ENCODE peak calls at places on chromosomes 1 and 21, in nine cellular contexts. One of them, this sample, is unnamed.

GRCh38 chr1:235500971-235501540 is 3.2 kb downstream of the B3GALNT2 start:
- DNase-seq in activated CD8-positive, alpha-beta memory T cell treated with anti-CD3 and anti-CD28 coated beads, Interleukin-2, amount 10 ng/mL, durations not matched to agents 7 days and 5 days: no peak
- DNase-seq in Daoy: no peak
- DNase-seq in adrenal gland: no peak
- DNase-seq in stimulated activated CD8-positive, alpha-beta memory T cell treated with anti-CD3 and anti-CD28 coated beads, Interleukin-15, amount 100 ng/mL, for 24 hours: no peak
- DNase-seq in dermis microvascular lymphatic vessel endothelial cell: no peak
- DNase-seq in NCI-H1436: no peak
- DNase-seq in RPMI7951: no peak
- DNase-seq in EH: peak
- DNase-seq in this sample: no peak

GRCh38 chr1:93908394-93909145 is 660 bp downstream of the GCLM start:
- DNase-seq in Daoy: peak
- DNase-seq in dermis microvascular lymphatic vessel endothelial cell: no peak
- DNase-seq in NCI-H1436: no peak
- DNase-seq in adrenal gland: peak
- DNase-seq in RPMI7951: peak
- DNase-seq in stimulated activated CD8-positive, alpha-beta memory T cell treated with anti-CD3 and anti-CD28 coated beads, Interleukin-15, amount 100 ng/mL, for 24 hours: peak
- DNase-seq in EH: peak
- DNase-seq in activated CD8-positive, alpha-beta memory T cell treated with anti-CD3 and anti-CD28 coated beads, Interleukin-2, amount 10 ng/mL, durations not matched to agents 7 days and 5 days: peak
- DNase-seq in this sample: peak

GRCh38 chr1:178821134-178821866 is 49.6 kb downstream of the ANGPTL1 start:
- DNase-seq in adrenal gland: no peak
- DNase-seq in RPMI7951: no peak
- DNase-seq in stimulated activated CD8-positive, alpha-beta memory T cell treated with anti-CD3 and anti-CD28 coated beads, Interleukin-15, amount 100 ng/mL, for 24 hours: no peak
- DNase-seq in Daoy: no peak
- DNase-seq in EH: no peak
- DNase-seq in activated CD8-positive, alpha-beta memory T cell treated with anti-CD3 and anti-CD28 coated beads, Interleukin-2, amount 10 ng/mL, durations not matched to agents 7 days and 5 days: no peak
- DNase-seq in NCI-H1436: no peak
- DNase-seq in dermis microvascular lymphatic vessel endothelial cell: no peak
- DNase-seq in this sample: no peak

GRCh38 chr1:116377564-116378529 is 4.8 kb downstream of the ATP1A1 start:
- DNase-seq in RPMI7951: peak
- DNase-seq in stimulated activated CD8-positive, alpha-beta memory T cell treated with anti-CD3 and anti-CD28 coated beads, Interleukin-15, amount 100 ng/mL, for 24 hours: no peak
- DNase-seq in Daoy: peak
- DNase-seq in adrenal gland: peak
- DNase-seq in EH: peak
- DNase-seq in dermis microvascular lymphatic vessel endothelial cell: peak
- DNase-seq in activated CD8-positive, alpha-beta memory T cell treated with anti-CD3 and anti-CD28 coated beads, Interleukin-2, amount 10 ng/mL, durations not matched to agents 7 days and 5 days: peak
- DNase-seq in NCI-H1436: no peak
- DNase-seq in this sample: peak

GRCh38 chr1:7258622-7259135 is 473.4 kb downstream of the CAMTA1 start:
- DNase-seq in EH: no peak
- DNase-seq in adrenal gland: no peak
- DNase-seq in activated CD8-positive, alpha-beta memory T cell treated with anti-CD3 and anti-CD28 coated beads, Interleukin-2, amount 10 ng/mL, durations not matched to agents 7 days and 5 days: no peak
- DNase-seq in NCI-H1436: no peak
- DNase-seq in RPMI7951: no peak
- DNase-seq in stimulated activated CD8-positive, alpha-beta memory T cell treated with anti-CD3 and anti-CD28 coated beads, Interleukin-15, amount 100 ng/mL, for 24 hours: no peak
- DNase-seq in dermis microvascular lymphatic vessel endothelial cell: no peak
- DNase-seq in Daoy: no peak
- DNase-seq in this sample: no peak

GRCh38 chr1:23664837-23665795 is 26.5 kb upstream of the RPL11 start:
- DNase-seq in EH: peak
- DNase-seq in activated CD8-positive, alpha-beta memory T cell treated with anti-CD3 and anti-CD28 coated beads, Interleukin-2, amount 10 ng/mL, durations not matched to agents 7 days and 5 days: peak
- DNase-seq in NCI-H1436: no peak
- DNase-seq in adrenal gland: peak
- DNase-seq in dermis microvascular lymphatic vessel endothelial cell: no peak
- DNase-seq in stimulated activated CD8-positive, alpha-beta memory T cell treated with anti-CD3 and anti-CD28 coated beads, Interleukin-15, amount 100 ng/mL, for 24 hours: no peak
- DNase-seq in Daoy: peak
- DNase-seq in RPMI7951: peak
- DNase-seq in this sample: peak

GRCh38 chr1:166479052-166479631 is 312.3 kb upstream of the FAM78B start:
- DNase-seq in activated CD8-positive, alpha-beta memory T cell treated with anti-CD3 and anti-CD28 coated beads, Interleukin-2, amount 10 ng/mL, durations not matched to agents 7 days and 5 days: peak
- DNase-seq in NCI-H1436: peak
- DNase-seq in Daoy: peak
- DNase-seq in EH: peak
- DNase-seq in RPMI7951: peak
- DNase-seq in stimulated activated CD8-positive, alpha-beta memory T cell treated with anti-CD3 and anti-CD28 coated beads, Interleukin-15, amount 100 ng/mL, for 24 hours: peak
- DNase-seq in dermis microvascular lymphatic vessel endothelial cell: peak
- DNase-seq in adrenal gland: peak
- DNase-seq in this sample: peak

GRCh38 chr1:181263444-181263843 is 174.9 kb downstream of the IER5 start:
- DNase-seq in adrenal gland: no peak
- DNase-seq in activated CD8-positive, alpha-beta memory T cell treated with anti-CD3 and anti-CD28 coated beads, Interleukin-2, amount 10 ng/mL, durations not matched to agents 7 days and 5 days: no peak
- DNase-seq in dermis microvascular lymphatic vessel endothelial cell: no peak
- DNase-seq in stimulated activated CD8-positive, alpha-beta memory T cell treated with anti-CD3 and anti-CD28 coated beads, Interleukin-15, amount 100 ng/mL, for 24 hours: no peak
- DNase-seq in Daoy: no peak
- DNase-seq in NCI-H1436: no peak
- DNase-seq in RPMI7951: no peak
- DNase-seq in EH: no peak
- DNase-seq in this sample: no peak

GRCh38 chr21:14325575-14325974 is 57.4 kb downstream of the HSPA13 start:
- DNase-seq in adrenal gland: no peak
- DNase-seq in activated CD8-positive, alpha-beta memory T cell treated with anti-CD3 and anti-CD28 coated beads, Interleukin-2, amount 10 ng/mL, durations not matched to agents 7 days and 5 days: no peak
- DNase-seq in RPMI7951: no peak
- DNase-seq in NCI-H1436: no peak
- DNase-seq in Daoy: no peak
- DNase-seq in dermis microvascular lymphatic vessel endothelial cell: no peak
- DNase-seq in EH: no peak
- DNase-seq in stimulated activated CD8-positive, alpha-beta memory T cell treated with anti-CD3 and anti-CD28 coated beads, Interleukin-15, amount 100 ng/mL, for 24 hours: no peak
- DNase-seq in this sample: no peak

GRCh38 chr21:45002381-45003204 is 62.8 kb downstream of the SLX9 start:
- DNase-seq in EH: no peak
- DNase-seq in Daoy: no peak
- DNase-seq in stimulated activated CD8-positive, alpha-beta memory T cell treated with anti-CD3 and anti-CD28 coated beads, Interleukin-15, amount 100 ng/mL, for 24 hours: no peak
- DNase-seq in dermis microvascular lymphatic vessel endothelial cell: no peak
- DNase-seq in RPMI7951: no peak
- DNase-seq in activated CD8-positive, alpha-beta memory T cell treated with anti-CD3 and anti-CD28 coated beads, Interleukin-2, amount 10 ng/mL, durations not matched to agents 7 days and 5 days: no peak
- DNase-seq in NCI-H1436: no peak
- DNase-seq in adrenal gland: peak
- DNase-seq in this sample: no peak

GRCh38 chr1:2300851-2301606 is 72.9 kb downstream of the SKI start:
- DNase-seq in dermis microvascular lymphatic vessel endothelial cell: no peak
- DNase-seq in activated CD8-positive, alpha-beta memory T cell treated with anti-CD3 and anti-CD28 coated beads, Interleukin-2, amount 10 ng/mL, durations not matched to agents 7 days and 5 days: peak
- DNase-seq in NCI-H1436: no peak
- DNase-seq in stimulated activated CD8-positive, alpha-beta memory T cell treated with anti-CD3 and anti-CD28 coated beads, Interleukin-15, amount 100 ng/mL, for 24 hours: peak
- DNase-seq in RPMI7951: peak
- DNase-seq in EH: peak
- DNase-seq in Daoy: no peak
- DNase-seq in adrenal gland: peak
- DNase-seq in this sample: no peak

GRCh38 chr1:95223110-95223509 is 10.9 kb upstream of the RWDD3 start:
- DNase-seq in NCI-H1436: no peak
- DNase-seq in adrenal gland: no peak
- DNase-seq in Daoy: no peak
- DNase-seq in dermis microvascular lymphatic vessel endothelial cell: no peak
- DNase-seq in EH: peak
- DNase-seq in RPMI7951: no peak
- DNase-seq in activated CD8-positive, alpha-beta memory T cell treated with anti-CD3 and anti-CD28 coated beads, Interleukin-2, amount 10 ng/mL, durations not matched to agents 7 days and 5 days: no peak
- DNase-seq in stimulated activated CD8-positive, alpha-beta memory T cell treated with anti-CD3 and anti-CD28 coated beads, Interleukin-15, amount 100 ng/mL, for 24 hours: no peak
- DNase-seq in this sample: no peak

GRCh38 chr1:151047591-151047924 is at the start of gene C1orf56:
- DNase-seq in activated CD8-positive, alpha-beta memory T cell treated with anti-CD3 and anti-CD28 coated beads, Interleukin-2, amount 10 ng/mL, durations not matched to agents 7 days and 5 days: peak
- DNase-seq in adrenal gland: peak
- DNase-seq in RPMI7951: peak
- DNase-seq in Daoy: peak
- DNase-seq in EH: peak
- DNase-seq in dermis microvascular lymphatic vessel endothelial cell: no peak
- DNase-seq in NCI-H1436: peak
- DNase-seq in stimulated activated CD8-positive, alpha-beta memory T cell treated with anti-CD3 and anti-CD28 coated beads, Interleukin-15, amount 100 ng/mL, for 24 hours: peak
- DNase-seq in this sample: peak

GRCh38 chr1:167661527-167662436 is 31.8 kb downstream of the RCSD1 start:
- DNase-seq in Daoy: peak
- DNase-seq in NCI-H1436: no peak
- DNase-seq in adrenal gland: no peak
- DNase-seq in RPMI7951: peak
- DNase-seq in stimulated activated CD8-positive, alpha-beta memory T cell treated with anti-CD3 and anti-CD28 coated beads, Interleukin-15, amount 100 ng/mL, for 24 hours: no peak
- DNase-seq in EH: peak
- DNase-seq in activated CD8-positive, alpha-beta memory T cell treated with anti-CD3 and anti-CD28 coated beads, Interleukin-2, amount 10 ng/mL, durations not matched to agents 7 days and 5 days: no peak
- DNase-seq in dermis microvascular lymphatic vessel endothelial cell: no peak
- DNase-seq in this sample: no peak

This sample was measured in NCI-H1105 treated with DMSO at 0.1 percent for 48 hours.